ENCODE peak calls at places on chromosomes 12 and 14, in five cellular contexts. One of them, this sample, is unnamed.

GRCh38 chr12:20443216-20443615 is 74.9 kb downstream of the PDE3A start:
- DNase-seq in ascending aorta: no peak
- DNase-seq in neural progenitor cell: no peak
- DNase-seq in pancreas: no peak
- DNase-seq in GM10248: no peak
- DNase-seq in this sample: no peak

GRCh38 chr12:52518574-52519469 is 1.4 kb downstream of the KRT5 start:
- DNase-seq in ascending aorta: no peak
- DNase-seq in GM10248: no peak
- DNase-seq in neural progenitor cell: no peak
- DNase-seq in pancreas: no peak
- DNase-seq in this sample: peak

GRCh38 chr12:93387780-93388179 is 10.1 kb downstream of the NUDT4 start:
- DNase-seq in GM10248: no peak
- DNase-seq in pancreas: no peak
- DNase-seq in neural progenitor cell: no peak
- DNase-seq in ascending aorta: no peak
- DNase-seq in this sample: no peak

GRCh38 chr14:92813201-92813600 is 19.1 kb downstream of the GOLGA5 start:
- DNase-seq in neural progenitor cell: no peak
- DNase-seq in GM10248: no peak
- DNase-seq in pancreas: no peak
- DNase-seq in ascending aorta: no peak
- DNase-seq in this sample: no peak

GRCh38 chr14:104370256-104370870 is 209.2 kb upstream of the C14orf180 start:
- DNase-seq in GM10248: no peak
- DNase-seq in ascending aorta: no peak
- DNase-seq in neural progenitor cell: peak
- DNase-seq in pancreas: peak
- DNase-seq in this sample: no peak

GRCh38 chr12:14473707-14474287 is 93.9 kb downstream of the PLBD1 start:
- DNase-seq in neural progenitor cell: peak
- DNase-seq in ascending aorta: no peak
- DNase-seq in GM10248: no peak
- DNase-seq in pancreas: no peak
- DNase-seq in this sample: no peak

GRCh38 chr14:72594099-72594901 is 299.6 kb downstream of the DPF3 start:
- DNase-seq in ascending aorta: no peak
- DNase-seq in pancreas: no peak
- DNase-seq in GM10248: no peak
- DNase-seq in neural progenitor cell: no peak
- DNase-seq in this sample: peak

GRCh38 chr12:23899434-23899833 is 50.0 kb downstream of the SOX5 start:
- DNase-seq in pancreas: no peak
- DNase-seq in neural progenitor cell: no peak
- DNase-seq in GM10248: no peak
- DNase-seq in ascending aorta: no peak
- DNase-seq in this sample: no peak

GRCh38 chr14:103220134-103220981 is 97.1 kb downstream of the TNFAIP2 start:
- DNase-seq in neural progenitor cell: peak
- DNase-seq in ascending aorta: no peak
- DNase-seq in GM10248: no peak
- DNase-seq in pancreas: no peak
- DNase-seq in this sample: no peak

GRCh38 chr12:101931498-101932326 is 54.3 kb downstream of the DRAM1 start:
- DNase-seq in GM10248: peak
- DNase-seq in pancreas: no peak
- DNase-seq in ascending aorta: no peak
- DNase-seq in neural progenitor cell: no peak
- DNase-seq in this sample: no peak

GRCh38 chr14:74085047-74085637 is 386 bp downstream of the LIN52 start:
- DNase-seq in GM10248: peak
- DNase-seq in neural progenitor cell: peak
- DNase-seq in ascending aorta: no peak
- DNase-seq in pancreas: no peak
- DNase-seq in this sample: peak

DNA sequence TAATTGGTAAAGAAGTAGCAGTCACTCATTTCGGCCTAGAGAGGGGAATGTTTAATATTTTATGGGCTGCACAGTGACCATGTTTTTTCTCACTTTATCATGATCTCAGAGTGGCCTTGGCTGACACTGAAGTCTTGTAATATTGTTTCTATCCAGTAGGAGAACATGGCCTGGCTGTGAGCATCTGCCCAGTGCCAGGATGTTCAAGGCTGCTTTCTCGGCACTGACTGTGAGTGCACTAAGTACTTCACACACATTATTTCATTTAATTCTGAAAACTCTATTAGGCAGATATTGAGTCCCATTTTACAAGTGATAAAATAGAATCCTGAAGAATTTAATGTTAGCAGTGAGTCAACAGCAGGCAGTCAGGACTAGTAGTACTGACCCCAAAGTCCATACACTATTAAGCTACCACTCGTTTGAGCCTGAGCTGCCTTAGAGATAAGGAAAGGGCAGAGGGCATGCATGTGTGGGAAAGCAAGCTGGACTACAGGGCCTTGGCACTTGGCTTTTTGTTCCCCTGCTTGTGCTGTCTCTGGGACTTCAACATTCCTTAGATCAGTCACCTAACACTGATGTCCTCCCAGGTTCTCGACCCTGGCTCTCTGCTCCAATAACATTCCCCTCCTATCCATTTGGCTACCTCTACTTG is 42.2 kb upstream of the APPL2 start:
- DNase-seq in ascending aorta: no peak
- DNase-seq in GM10248: no peak
- DNase-seq in neural progenitor cell: no peak
- DNase-seq in pancreas: no peak
- DNase-seq in this sample: no peak
- TF ChIP-seq CTCF in ascending aorta: peak
- TF ChIP-seq CTCF in GM10248: no peak
- TF ChIP-seq CTCF in neural progenitor cell: no peak
- TF ChIP-seq CTCF in pancreas: no peak
- TF ChIP-seq CTCF in this sample: no peak

GRCh38 chr12:32918890-32919791 is 22.6 kb upstream of the PKP2 start:
- DNase-seq in neural progenitor cell: peak
- DNase-seq in ascending aorta: no peak
- DNase-seq in pancreas: no peak
- DNase-seq in GM10248: peak
- DNase-seq in this sample: no peak
- TF ChIP-seq CTCF in neural progenitor cell: peak
- TF ChIP-seq CTCF in ascending aorta: no peak
- TF ChIP-seq CTCF in pancreas: peak
- TF ChIP-seq CTCF in GM10248: peak
- TF ChIP-seq CTCF in this sample: no peak

GRCh38 chr12:7937867-7938506 is 2.0 kb upstream of the SLC2A3 start:
- DNase-seq in ascending aorta: no peak
- DNase-seq in neural progenitor cell: no peak
- DNase-seq in pancreas: no peak
- DNase-seq in GM10248: peak
- DNase-seq in this sample: no peak
- TF ChIP-seq CTCF in ascending aorta: no peak
- TF ChIP-seq CTCF in neural progenitor cell: peak
- TF ChIP-seq CTCF in pancreas: no peak
- TF ChIP-seq CTCF in GM10248: no peak
- TF ChIP-seq CTCF in this sample: no peak

GRCh38 chr12:51307655-51308593 is 16.1 kb downstream of the BIN2 start:
- DNase-seq in ascending aorta: no peak
- DNase-seq in neural progenitor cell: no peak
- DNase-seq in GM10248: no peak
- DNase-seq in pancreas: no peak
- DNase-seq in this sample: no peak
- TF ChIP-seq CTCF in ascending aorta: no peak
- TF ChIP-seq CTCF in neural progenitor cell: no peak
- TF ChIP-seq CTCF in GM10248: no peak
- TF ChIP-seq CTCF in pancreas: no peak
- TF ChIP-seq CTCF in this sample: no peak

GRCh38 chr12:58416211-58416610 is 474.8 kb downstream of the ATP23 start:
- DNase-seq in GM10248: no peak
- DNase-seq in ascending aorta: no peak
- DNase-seq in neural progenitor cell: no peak
- DNase-seq in pancreas: no peak
- DNase-seq in this sample: no peak
- TF ChIP-seq CTCF in GM10248: no peak
- TF ChIP-seq CTCF in ascending aorta: no peak
- TF ChIP-seq CTCF in neural progenitor cell: peak
- TF ChIP-seq CTCF in pancreas: no peak
- TF ChIP-seq CTCF in this sample: no peak

DNA sequence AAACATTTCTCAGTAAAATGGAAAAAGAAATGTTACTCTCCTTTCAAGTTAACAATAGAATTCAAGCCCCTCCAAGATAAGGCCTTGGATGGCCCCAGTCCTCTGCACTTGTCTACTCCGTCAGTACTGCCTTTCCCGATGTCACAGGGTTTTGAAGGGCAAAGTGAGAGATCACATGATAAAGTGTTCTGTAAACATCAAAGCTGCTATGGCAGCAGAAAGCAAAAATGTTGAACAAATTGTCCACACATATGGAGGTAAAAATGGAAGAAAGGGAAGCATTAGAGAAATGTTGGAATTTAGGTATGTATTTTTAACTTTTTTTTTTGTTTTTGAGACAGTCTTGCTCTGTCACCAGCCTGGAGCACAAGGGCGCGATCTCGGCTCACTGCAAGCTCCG is 33.5 kb upstream of the CDK2AP1 start:
- DNase-seq in neural progenitor cell: no peak
- DNase-seq in GM10248: no peak
- DNase-seq in pancreas: no peak
- DNase-seq in ascending aorta: no peak
- DNase-seq in this sample: no peak
- TF ChIP-seq CTCF in neural progenitor cell: no peak
- TF ChIP-seq CTCF in GM10248: no peak
- TF ChIP-seq CTCF in pancreas: no peak
- TF ChIP-seq CTCF in ascending aorta: no peak
- TF ChIP-seq CTCF in this sample: no peak

This sample was measured in natural killer cell.